ENCODE peak calls at places on chromosomes 2 and 18, in eight cellular contexts. H is H7; P is OCI-LY7; F is lower leg skin; Y is activated CD8-positive, alpha-beta memory T cell treated with anti-CD3 and anti-CD28 coated beads for 24 hours; L is activated T-helper 9 cell treated with anti-CD3 and anti-CD28 coated beads, Interleukin-2, amount 50 U/mL, for 16 hours; V is EL; O is HuH-7.5. D is an unnamed sample.

GRCh38 chr2:240369725-240370585 is 65.5 kb upstream of the GPC1 start:
- DNase-seq in H (no peak), P (no peak), F (no peak), Y (no peak), L (no peak), V (peak), O (peak), D (no peak)

GRCh38 chr18:48831802-48832201 is 119.0 kb downstream of the SMAD7 start:
- DNase-seq in H (no peak), P (no peak), F (no peak), Y (peak), L (no peak), V (no peak), O (no peak), D (no peak)

GRCh38 chr18:2486426-2486825 is 84.9 kb downstream of the METTL4 start:
- DNase-seq in H (no peak), P (no peak), F (no peak), Y (no peak), L (no peak), V (no peak), O (no peak), D (no peak)

GRCh38 chr2:21970971-21971370 is 847.2 kb downstream of the TDRD15 start:
- DNase-seq in H (no peak), P (no peak), F (no peak), Y (no peak), L (no peak), V (no peak), O (no peak), D (no peak)

GRCh38 chr2:209579236-209579749 is 155.4 kb downstream of the MAP2 start:
- DNase-seq in H (peak), P (no peak), F (no peak), Y (no peak), L (no peak), V (peak), O (no peak), D (peak)

GRCh38 chr2:15736396-15737180 is 144.9 kb downstream of the DDX1 start:
- DNase-seq in H (no peak), P (no peak), F (peak), Y (no peak), L (no peak), V (no peak), O (no peak), D (no peak)

GRCh38 chr2:69581774-69582581 is 61.6 kb downstream of the AAK1 start:
- DNase-seq in H (no peak), P (no peak), F (no peak), Y (no peak), L (no peak), V (peak), O (no peak), D (peak)

GRCh38 chr18:49274188-49274714 is 186.2 kb downstream of the DYM start:
- DNase-seq in H (no peak), P (no peak), F (no peak), Y (no peak), L (no peak), V (no peak), O (no peak), D (no peak)

GRCh38 chr2:219142329-219142728 is 18.3 kb downstream of the NHEJ1 start:
- DNase-seq in H (no peak), P (no peak), F (no peak), Y (no peak), L (no peak), V (peak), O (no peak), D (no peak)

GRCh38 chr2:164599954-164600589 is 21.2 kb downstream of the GRB14 start:
- DNase-seq in H (peak), P (peak), F (no peak), Y (no peak), L (no peak), V (peak), O (no peak), D (peak)

GRCh38 chr2:26595146-26595545 is 46.0 kb downstream of the CIB4 start:
- DNase-seq in H (no peak), P (no peak), F (peak), Y (no peak), L (no peak), V (no peak), O (no peak), D (no peak)

GRCh38 chr2:1192121-1192520 is 221.1 kb upstream of the TPO start:
- DNase-seq in H (no peak), P (no peak), F (no peak), Y (no peak), L (no peak), V (no peak), O (no peak), D (no peak)

GRCh38 chr18:7941533-7941932 is 374.4 kb downstream of the PTPRM start:
- DNase-seq in H (no peak), P (no peak), F (no peak), Y (no peak), L (no peak), V (no peak), O (no peak), D (no peak)

GRCh38 chr2:111251711-111252110 is 131.0 kb downstream of the BCL2L11 start:
- DNase-seq in H (no peak), P (no peak), F (no peak), Y (no peak), L (no peak), V (no peak), O (no peak), D (no peak)

GRCh38 chr2:51490576-51491234 is 458.8 kb upstream of the NRXN1 start:
- DNase-seq in H (no peak), P (no peak), F (no peak), Y (no peak), L (no peak), V (no peak), O (no peak), D (no peak)

GRCh38 chr18:44938396-44939036 is 257.8 kb downstream of the SETBP1 start:
- DNase-seq in H (peak), P (no peak), F (no peak), Y (no peak), L (no peak), V (no peak), O (no peak), D (no peak)

GRCh38 chr2:181203916-181204315 is 223.5 kb downstream of the UBE2E3 start:
- DNase-seq in H (no peak), P (no peak), F (no peak), Y (no peak), L (no peak), V (peak), O (no peak), D (no peak)

GRCh38 chr2:44168684-44169154 is at the start of gene PPM1B:
- DNase-seq in H (peak), P (no peak), F (peak), Y (peak), L (peak), V (no peak), O (no peak), D (peak)

GRCh38 chr2:96881349-96882195 is 11.7 kb upstream of the SEMA4C start:
- DNase-seq in H (peak), P (no peak), F (no peak), Y (no peak), L (no peak), V (no peak), O (no peak), D (no peak)

GRCh38 chr2:102049756-102050443 is 58.1 kb downstream of the IL1R2 start:
- DNase-seq in H (no peak), P (no peak), F (peak), Y (no peak), L (no peak), V (no peak), O (no peak), D (no peak)

GRCh38 chr2:229300814-229301213 is 29.7 kb upstream of the PID1 start:
- DNase-seq in H (no peak), P (no peak), F (no peak), Y (no peak), L (no peak), V (no peak), O (no peak), D (no peak)

GRCh38 chr18:649341-649740 is 8.1 kb upstream of the TYMS start:
- DNase-seq in H (no peak), P (no peak), F (no peak), Y (no peak), L (no peak), V (no peak), O (no peak), D (no peak)

GRCh38 chr2:108571262-108571661 is 37.0 kb downstream of the LIMS1 start:
- DNase-seq in H (no peak), P (no peak), F (no peak), Y (no peak), L (no peak), V (no peak), O (no peak), D (no peak)

GRCh38 chr2:107542314-107542740 is 284.4 kb upstream of the RGPD4 start:
- DNase-seq in H (peak), P (no peak), F (no peak), Y (no peak), L (no peak), V (no peak), O (no peak), D (no peak)

GRCh38 chr2:62432407-62432806 is 73.6 kb downstream of the TMEM17 start:
- DNase-seq in H (no peak), P (no peak), F (no peak), Y (no peak), L (no peak), V (no peak), O (no peak), D (no peak)

GRCh38 chr2:62014102-62014501 is 108.6 kb downstream of the COMMD1 start:
- DNase-seq in H (no peak), P (peak), F (no peak), Y (no peak), L (no peak), V (peak), O (no peak), D (peak)

GRCh38 chr2:157302492-157303099 is 23.0 kb downstream of the ERMN start:
- DNase-seq in H (peak), P (peak), F (no peak), Y (no peak), L (no peak), V (peak), O (peak), D (no peak)

GRCh38 chr2:235416816-235417499 is 76.9 kb upstream of the AGAP1 start:
- DNase-seq in H (no peak), P (no peak), F (no peak), Y (no peak), L (no peak), V (peak), O (no peak), D (no peak)

GRCh38 chr2:120552800-120553471 is 182.7 kb upstream of the GLI2 start:
- DNase-seq in H (peak), P (peak), F (peak), Y (no peak), L (no peak), V (peak), O (peak), D (no peak)

GRCh38 chr2:134280726-134281125 is 26.9 kb downstream of the MGAT5 start:
- DNase-seq in H (no peak), P (no peak), F (no peak), Y (no peak), L (no peak), V (no peak), O (no peak), D (no peak)

D was measured in GDM1.